ENCODE peak calls at places on chromosome 6, in four cellular contexts. V is HCT116, E is K562, W is SK-N-SH. L is an unnamed sample.

GRCh38 chr6:111480988-111481830 is 1.8 kb downstream of the REV3L start:
- DNase-seq in V (no peak), E (no peak), W (no peak), L (no peak)

GRCh38 chr6:17354700-17355403 is 38.5 kb upstream of the CAP2 start:
- DNase-seq in V (peak), E (no peak), W (no peak), L (peak)

GRCh38 chr6:124487778-124488431 is 474.3 kb upstream of the RNF217 start:
- DNase-seq in V (no peak), E (no peak), W (no peak), L (no peak)

GRCh38 chr6:104014133-104014532 is 845.6 kb downstream of the HACE1 start:
- DNase-seq in V (no peak), E (no peak), W (no peak), L (no peak)

GRCh38 chr6:52356017-52356416 is 5.9 kb upstream of the PAQR8 start:
- DNase-seq in V (no peak), E (no peak), W (no peak), L (no peak)

GRCh38 chr6:142413111-142413510 is 111.3 kb downstream of the ADGRG6 start:
- DNase-seq in V (no peak), E (no peak), W (no peak), L (no peak)

GRCh38 chr6:112562348-112563220 is 215.5 kb downstream of the RFPL4B start:
- DNase-seq in V (no peak), E (no peak), W (no peak), L (no peak)

GRCh38 chr6:18154507-18155272 is at the start of gene TPMT:
- DNase-seq in V (no peak), E (no peak), W (no peak), L (no peak)

GRCh38 chr6:147507162-147508072 is 1.1 kb upstream of the SAMD5 start:
- DNase-seq in V (no peak), E (no peak), W (peak), L (no peak)

GRCh38 chr6:118844915-118845314 is 49.0 kb upstream of the ASF1A start:
- DNase-seq in V (no peak), E (no peak), W (no peak), L (no peak)

GRCh38 chr6:111417181-111417585 is 65.8 kb downstream of the REV3L start:
- DNase-seq in V (no peak), E (no peak), W (peak), L (no peak)

GRCh38 chr6:41405941-41406340 is 70.5 kb downstream of the NCR2 start:
- DNase-seq in V (no peak), E (no peak), W (no peak), L (no peak)

GRCh38 chr6:163415620-163416379 is 1.3 kb downstream of the QKI start:
- DNase-seq in V (no peak), E (peak), W (peak), L (peak)

GRCh38 chr6:84066536-84066935 is 33.0 kb downstream of the MRAP2 start:
- DNase-seq in V (no peak), E (no peak), W (no peak), L (no peak)

GRCh38 chr6:39566381-39566934 is 158.8 kb downstream of the KIF6 start:
- DNase-seq in V (no peak), E (no peak), W (no peak), L (no peak)

GRCh38 chr6:85468326-85468725 is 18.4 kb downstream of the NT5E start:
- DNase-seq in V (no peak), E (no peak), W (no peak), L (peak)

GRCh38 chr6:154890874-154891273 is 104.2 kb upstream of the TIAM2 start:
- DNase-seq in V (no peak), E (no peak), W (no peak), L (no peak)

GRCh38 chr6:121237859-121238258 is 96.4 kb downstream of the TBC1D32 start:
- DNase-seq in V (no peak), E (no peak), W (no peak), L (no peak)

GRCh38 chr6:159978291-159979135 is 9.6 kb downstream of the IGF2R start:
- DNase-seq in V (no peak), E (no peak), W (no peak), L (no peak)

GRCh38 chr6:150531957-150532356 is 67.7 kb upstream of the PLEKHG1 start:
- DNase-seq in V (no peak), E (no peak), W (no peak), L (no peak)

GRCh38 chr6:151695181-151695580 is 112.3 kb upstream of the ESR1 start:
- DNase-seq in V (no peak), E (no peak), W (no peak), L (no peak)

GRCh38 chr6:36131517-36132220 is 1.4 kb downstream of the MAPK13 start:
- DNase-seq in V (no peak), E (peak), W (peak), L (peak)

GRCh38 chr6:130853555-130854183 is 26.5 kb downstream of the SMLR1 start:
- DNase-seq in V (no peak), E (no peak), W (no peak), L (peak)

GRCh38 chr6:57173886-57174510 is 1.9 kb downstream of the BAG2 start:
- DNase-seq in V (peak), E (no peak), W (peak), L (peak)

GRCh38 chr6:1787109-1787466 is 177.4 kb downstream of the FOXC1 start:
- DNase-seq in V (no peak), E (no peak), W (peak), L (no peak)

GRCh38 chr6:3001773-3002293 is 2.1 kb downstream of the NQO2 start:
- DNase-seq in V (peak), E (peak), W (no peak), L (peak)
- TF ChIP-seq ZBTB33 in V (no peak), E (peak), W (no peak), L (peak)

DNA sequence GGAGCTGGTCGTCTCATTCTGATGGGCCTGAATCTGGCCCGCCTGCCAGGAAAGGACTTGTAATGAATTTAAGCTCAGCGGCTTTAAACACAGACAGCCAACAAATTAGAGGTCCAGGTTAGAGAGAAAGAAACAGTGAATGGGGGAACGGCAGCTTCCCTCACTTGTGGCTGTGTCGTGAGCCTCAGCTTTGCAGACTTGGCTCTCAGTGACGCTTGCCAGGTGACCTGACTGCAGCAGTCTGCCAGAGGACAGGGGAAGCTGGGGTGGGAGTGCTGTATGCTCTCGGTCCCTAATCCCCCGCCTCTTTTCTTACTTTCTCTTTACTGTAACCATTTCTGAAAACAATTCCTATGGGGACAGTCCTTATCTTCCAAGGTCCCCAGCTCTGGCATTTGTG is 122.0 kb upstream of the AGPAT4 start:
- DNase-seq in V (no peak), E (no peak), W (no peak), L (no peak)
- TF ChIP-seq ZBTB33 in V (no peak), E (no peak), W (no peak), L (no peak)

GRCh38 chr6:13038315-13039261 is 289.7 kb downstream of the TBC1D7 start:
- DNase-seq in V (no peak), E (no peak), W (no peak), L (no peak)
- TF ChIP-seq ZBTB33 in V (no peak), E (no peak), W (no peak), L (no peak)

GRCh38 chr6:109736273-109737031 is 45.4 kb downstream of the FIG4 start:
- DNase-seq in V (no peak), E (no peak), W (no peak), L (no peak)
- TF ChIP-seq ZBTB33 in V (no peak), E (no peak), W (no peak), L (no peak)

GRCh38 chr6:128505603-128506002 is 14.8 kb downstream of the PTPRK start:
- DNase-seq in V (no peak), E (no peak), W (no peak), L (peak)
- TF ChIP-seq ZBTB33 in V (no peak), E (no peak), W (no peak), L (no peak)